ENCODE peak calls at places on chromosomes 12 and 14, in nine cellular contexts. N, P, T, C, Y, V, R, E and U are unnamed samples.

GRCh38 chr14:74580275-74580672 is 31.8 kb downstream of the LTBP2 start:
- DNase-seq in E (no peak), R (no peak), P (no peak), C (no peak), N (no peak), T (no peak), Y (no peak), V (no peak), U (no peak)

GRCh38 chr12:9606736-9607372 is 862 bp downstream of the KLRB1 start:
- DNase-seq in Y (no peak), R (no peak), T (no peak), E (no peak), V (no peak), C (no peak), P (no peak), N (no peak), U (no peak)

GRCh38 chr14:84090837-84091236 is 1439.1 kb upstream of the FLRT2 start:
- DNase-seq in P (no peak), E (no peak), N (no peak), C (no peak), V (no peak), Y (no peak), T (no peak), R (no peak), U (no peak)

GRCh38 chr12:22101749-22102243 is 55.8 kb downstream of the CMAS start:
- DNase-seq in V (peak), R (no peak), P (peak), C (peak), T (no peak), N (no peak), Y (no peak), E (peak), U (no peak)

GRCh38 chr14:104882325-104882973 is 17.4 kb downstream of the CEP170B start:
- DNase-seq in N (no peak), C (peak), P (no peak), T (peak), R (peak), V (peak), E (no peak), Y (peak), U (no peak)

GRCh38 chr12:44000309-44000952 is 164.6 kb downstream of the TMEM117 start:
- DNase-seq in R (peak), T (no peak), N (no peak), V (peak), P (no peak), C (no peak), Y (peak), E (no peak), U (peak)

GRCh38 chr12:123502163-123502562 is 31.4 kb downstream of the RILPL1 start:
- DNase-seq in R (no peak), C (no peak), P (no peak), Y (no peak), E (no peak), T (no peak), N (no peak), V (no peak), U (no peak)

GRCh38 chr12:95336387-95337067 is 118.9 kb downstream of the VEZT start:
- DNase-seq in C (peak), E (no peak), N (peak), T (peak), Y (peak), P (peak), R (peak), V (no peak), U (peak)

GRCh38 chr12:8077207-8077606 is 4.9 kb upstream of the NECAP1 start:
- DNase-seq in E (no peak), T (no peak), V (peak), P (no peak), N (no peak), R (no peak), C (no peak), Y (no peak), U (no peak)

GRCh38 chr14:101442451-101442850 is 118.8 kb upstream of the DIO3 start:
- DNase-seq in P (no peak), T (no peak), Y (no peak), E (no peak), C (no peak), N (no peak), R (no peak), V (peak), U (no peak)

GRCh38 chr12:112473056-112473455 is 54.3 kb downstream of the PTPN11 start:
- DNase-seq in T (no peak), Y (no peak), C (no peak), N (no peak), V (peak), P (no peak), R (peak), E (no peak), U (peak)

GRCh38 chr14:55340482-55340881 is 69.3 kb downstream of the FBXO34 start:
- DNase-seq in P (no peak), Y (no peak), E (no peak), C (no peak), T (no peak), N (no peak), V (no peak), R (no peak), U (no peak)

GRCh38 chr14:21796912-21797311 is 123.3 kb upstream of the OR4E1 start:
- DNase-seq in V (no peak), N (no peak), E (no peak), Y (no peak), C (no peak), R (no peak), T (no peak), P (no peak), U (peak)

GRCh38 chr14:38593477-38593876 is 337.6 kb upstream of the CLEC14A start:
- DNase-seq in V (no peak), E (no peak), T (no peak), R (no peak), C (no peak), N (no peak), P (no peak), Y (no peak), U (no peak)

GRCh38 chr14:37565550-37565949 is 29.5 kb downstream of the FOXA1 start:
- DNase-seq in Y (no peak), N (no peak), E (no peak), C (no peak), V (no peak), T (no peak), P (no peak), R (no peak), U (no peak)

GRCh38 chr12:93003540-93004239 is 74.6 kb upstream of the EEA1 start:
- DNase-seq in P (no peak), Y (no peak), E (no peak), N (no peak), C (no peak), V (no peak), T (no peak), R (no peak), U (no peak)

GRCh38 chr12:132673288-132674179 is 13.6 kb downstream of the POLE start:
- DNase-seq in Y (no peak), E (no peak), C (no peak), P (no peak), V (no peak), T (no peak), N (no peak), R (no peak), U (no peak)

GRCh38 chr14:26765768-26766550 is 168.1 kb upstream of the NOVA1 start:
- DNase-seq in C (peak), Y (no peak), R (no peak), P (peak), T (no peak), N (peak), E (no peak), V (peak), U (no peak)

GRCh38 chr12:19177754-19178153 is 48.2 kb downstream of the PLEKHA5 start:
- DNase-seq in E (no peak), V (no peak), N (no peak), P (no peak), C (no peak), R (no peak), Y (no peak), T (no peak), U (no peak)

GRCh38 chr14:37842106-37842505 is 246.7 kb downstream of the TTC6 start:
- DNase-seq in C (no peak), N (no peak), P (no peak), T (no peak), E (no peak), V (no peak), Y (no peak), R (no peak), U (no peak)

GRCh38 chr12:34338751-34339150 is 316.5 kb downstream of the ALG10 start:
- DNase-seq in C (no peak), T (no peak), N (no peak), P (no peak), E (no peak), Y (no peak), V (no peak), R (no peak), U (no peak)

GRCh38 chr14:51041117-51041531 is 53.8 kb downstream of the TRIM9 start:
- DNase-seq in R (no peak), P (no peak), N (no peak), V (no peak), E (no peak), C (peak), Y (no peak), T (no peak), U (no peak)

GRCh38 chr12:121773011-121773777 is 20.3 kb downstream of the RHOF start:
- DNase-seq in P (no peak), E (no peak), Y (peak), T (peak), V (peak), N (peak), C (peak), R (peak), U (peak)

GRCh38 chr12:56220611-56221232 is 1.0 kb downstream of the RNF41 start:
- DNase-seq in V (peak), N (no peak), T (no peak), Y (peak), C (no peak), P (no peak), R (no peak), E (no peak), U (peak)

GRCh38 chr14:103806805-103807204 is 40.6 kb downstream of the PPP1R13B start:
- DNase-seq in N (no peak), T (no peak), P (no peak), R (no peak), V (no peak), E (no peak), Y (no peak), C (no peak), U (no peak)

GRCh38 chr14:88289214-88289613 is 33.9 kb downstream of the KCNK10 start:
- DNase-seq in P (no peak), E (no peak), C (no peak), N (no peak), V (no peak), T (no peak), R (no peak), Y (no peak), U (peak)

GRCh38 chr14:61642246-61642982 is 52.9 kb upstream of the HIF1A start:
- DNase-seq in N (no peak), P (no peak), C (peak), V (no peak), E (no peak), Y (peak), R (no peak), T (no peak), U (no peak)

GRCh38 chr14:103512701-103513611 is 9.7 kb downstream of the CKB start:
- DNase-seq in T (peak), V (no peak), Y (peak), N (peak), R (no peak), P (no peak), C (peak), E (no peak), U (peak)

GRCh38 chr12:56864318-56864717 is 69.9 kb downstream of the SDR9C7 start:
- DNase-seq in E (no peak), V (no peak), C (no peak), N (no peak), Y (no peak), R (no peak), P (no peak), T (no peak), U (peak)

GRCh38 chr12:1580526-1580925 is 13.9 kb downstream of the FBXL14 start:
- DNase-seq in N (no peak), Y (no peak), E (peak), T (no peak), V (no peak), C (no peak), P (no peak), R (no peak), U (no peak)

GRCh38 chr12:101407438-101408345 is at the start of gene ARL1:
- DNase-seq in R (peak), N (peak), C (peak), P (peak), E (peak), T (peak), V (peak), Y (peak), U (peak)
- TF ChIP-seq POLR2A in R (peak), N (no peak), C (peak), P (peak), E (no peak), T (no peak), V (peak), Y (peak), U (peak)

DNA sequence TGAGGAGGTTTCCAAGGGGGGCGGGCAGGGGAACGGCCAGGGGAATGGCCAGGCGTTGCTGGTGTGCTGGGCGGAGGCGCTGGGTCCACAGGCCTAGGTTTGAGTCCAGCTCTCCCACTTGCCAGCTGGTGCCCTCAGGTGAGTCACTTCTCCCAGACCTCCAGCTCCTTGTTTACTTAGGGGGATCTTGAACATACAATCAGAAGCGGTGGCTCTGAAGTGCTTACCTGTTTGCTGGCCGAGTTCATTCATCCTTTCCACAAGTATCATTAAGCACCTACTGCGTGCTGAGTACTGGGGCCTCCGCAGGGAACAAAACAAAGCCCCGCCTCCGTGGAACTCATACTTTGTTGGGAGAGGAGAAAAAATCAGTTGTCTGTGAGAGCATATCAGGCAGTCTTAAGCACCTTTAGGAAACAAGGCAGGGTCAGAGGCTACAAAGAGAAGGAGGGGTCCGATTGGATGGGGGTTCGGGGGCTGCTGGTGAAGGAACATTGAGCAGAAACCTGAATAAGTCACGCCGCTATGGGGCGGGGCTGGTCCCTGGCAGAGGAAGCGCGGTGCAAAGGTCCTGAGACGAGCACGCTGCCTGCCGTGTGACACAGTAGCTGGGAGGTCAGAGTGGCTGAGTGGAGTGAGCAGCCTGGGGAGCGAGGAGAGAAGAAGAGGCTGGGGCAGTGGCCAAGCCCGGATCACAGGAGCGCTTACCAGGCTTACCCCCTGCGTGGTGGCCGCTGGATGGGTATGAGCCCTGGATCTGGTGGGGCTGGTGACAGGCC is 15.1 kb downstream of the MVK start:
- DNase-seq in R (no peak), N (no peak), C (peak), P (no peak), E (no peak), Y (peak), T (no peak), V (no peak), U (no peak)
- TF ChIP-seq POLR2A in R (no peak), N (no peak), C (no peak), P (no peak), E (no peak), Y (peak), T (no peak), V (no peak), U (no peak)

DNA sequence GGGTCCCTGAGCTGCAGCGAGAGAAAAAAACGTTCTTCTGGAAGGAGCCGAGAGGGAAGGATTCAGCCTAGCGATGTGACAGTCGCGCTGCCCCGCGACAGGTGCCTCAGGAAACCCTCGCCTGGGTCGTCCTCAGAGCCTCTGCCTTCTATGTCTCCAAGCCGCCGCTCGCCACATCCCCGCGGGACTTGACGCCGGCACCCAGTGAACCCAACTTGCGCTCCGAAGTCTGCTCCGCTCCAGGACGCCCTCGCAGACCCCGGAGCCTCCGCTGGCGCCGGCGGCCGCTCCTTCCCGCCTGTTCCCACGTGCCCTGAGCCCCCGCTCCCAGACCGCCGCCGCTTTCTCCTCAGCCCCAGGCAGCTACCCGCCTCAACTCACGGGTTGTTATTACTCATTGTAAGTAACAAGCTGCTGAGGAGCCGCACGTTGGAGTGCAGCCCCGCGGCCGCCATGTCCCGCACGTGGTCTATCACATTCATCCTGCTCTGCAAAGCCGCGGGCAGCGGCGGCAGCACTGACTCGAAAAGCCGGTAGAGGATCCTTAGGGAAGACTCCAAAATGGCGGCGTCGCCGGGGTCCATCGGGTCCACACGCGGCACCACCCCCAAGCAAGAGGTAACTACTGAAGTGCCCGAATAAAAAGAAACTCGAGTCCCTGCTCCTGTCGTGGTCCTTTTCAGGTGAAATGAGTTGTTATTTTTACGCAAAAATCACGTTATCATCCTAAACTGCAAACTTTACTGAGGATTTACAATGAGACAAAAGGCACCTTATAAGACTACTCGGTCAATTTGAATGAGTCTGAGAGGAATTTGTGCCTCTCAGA is at the start of gene ANAPC7:
- DNase-seq in N (peak), Y (peak), V (peak), P (peak), C (peak), R (peak), T (peak), E (peak), U (peak)
- TF ChIP-seq POLR2A in N (no peak), Y (peak), V (peak), P (peak), C (peak), R (peak), T (no peak), E (no peak), U (peak)

GRCh38 chr12:52311282-52311643 is 9.9 kb downstream of the KRT83 start:
- DNase-seq in C (no peak), T (no peak), E (peak), P (no peak), V (no peak), R (no peak), N (no peak), Y (no peak), U (no peak)
- TF ChIP-seq POLR2A in C (no peak), T (no peak), E (no peak), P (no peak), V (no peak), R (no peak), N (no peak), Y (no peak), U (no peak)

GRCh38 chr12:69838086-69838440 is 13.0 kb downstream of the MYRFL start:
- DNase-seq in P (no peak), V (no peak), R (no peak), E (no peak), Y (no peak), C (peak), N (no peak), T (no peak), U (no peak)

GRCh38 chr12:69837191-69838085 is 12.4 kb downstream of the MYRFL start:
- DNase-seq in N (no peak), C (no peak), P (no peak), R (no peak), Y (peak), T (no peak), V (peak), E (no peak), U (no peak)

GRCh38 chr12:69843653-69844052 is 18.6 kb downstream of the MYRFL start:
- DNase-seq in V (no peak), Y (no peak), C (no peak), T (no peak), R (no peak), E (no peak), P (no peak), N (no peak), U (no peak)

GRCh38 chr12:69844416-69844815 is 19.4 kb downstream of the MYRFL start:
- DNase-seq in N (no peak), P (no peak), T (no peak), C (no peak), V (no peak), E (no peak), Y (no peak), R (no peak), U (no peak)

DNA sequence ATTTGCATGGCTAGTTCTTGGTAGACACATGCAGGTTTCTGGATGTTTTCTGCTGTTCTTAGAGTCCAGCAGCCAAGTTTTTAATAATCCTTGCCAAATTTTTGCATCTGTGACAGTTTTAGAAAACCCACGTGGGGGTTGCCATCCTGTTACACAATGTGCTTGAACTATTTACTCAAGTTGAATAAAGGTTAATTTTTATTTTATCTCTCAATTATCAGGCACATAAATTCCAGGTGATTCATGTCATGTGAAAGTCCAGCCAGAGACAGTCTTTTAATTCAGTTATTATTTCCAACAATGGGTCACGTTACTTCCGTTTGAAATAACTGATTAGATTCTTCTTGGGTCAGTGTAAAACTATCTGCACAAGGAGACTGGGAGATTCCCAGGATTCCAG is 15.7 kb downstream of the MYRFL start:
- DNase-seq in V (no peak), N (no peak), E (no peak), C (no peak), P (no peak), Y (no peak), R (no peak), T (no peak), U (no peak)
- TF ChIP-seq POLR2A in V (no peak), N (no peak), E (no peak), C (no peak), P (no peak), Y (no peak), R (no peak), T (no peak), U (no peak)

DNA sequence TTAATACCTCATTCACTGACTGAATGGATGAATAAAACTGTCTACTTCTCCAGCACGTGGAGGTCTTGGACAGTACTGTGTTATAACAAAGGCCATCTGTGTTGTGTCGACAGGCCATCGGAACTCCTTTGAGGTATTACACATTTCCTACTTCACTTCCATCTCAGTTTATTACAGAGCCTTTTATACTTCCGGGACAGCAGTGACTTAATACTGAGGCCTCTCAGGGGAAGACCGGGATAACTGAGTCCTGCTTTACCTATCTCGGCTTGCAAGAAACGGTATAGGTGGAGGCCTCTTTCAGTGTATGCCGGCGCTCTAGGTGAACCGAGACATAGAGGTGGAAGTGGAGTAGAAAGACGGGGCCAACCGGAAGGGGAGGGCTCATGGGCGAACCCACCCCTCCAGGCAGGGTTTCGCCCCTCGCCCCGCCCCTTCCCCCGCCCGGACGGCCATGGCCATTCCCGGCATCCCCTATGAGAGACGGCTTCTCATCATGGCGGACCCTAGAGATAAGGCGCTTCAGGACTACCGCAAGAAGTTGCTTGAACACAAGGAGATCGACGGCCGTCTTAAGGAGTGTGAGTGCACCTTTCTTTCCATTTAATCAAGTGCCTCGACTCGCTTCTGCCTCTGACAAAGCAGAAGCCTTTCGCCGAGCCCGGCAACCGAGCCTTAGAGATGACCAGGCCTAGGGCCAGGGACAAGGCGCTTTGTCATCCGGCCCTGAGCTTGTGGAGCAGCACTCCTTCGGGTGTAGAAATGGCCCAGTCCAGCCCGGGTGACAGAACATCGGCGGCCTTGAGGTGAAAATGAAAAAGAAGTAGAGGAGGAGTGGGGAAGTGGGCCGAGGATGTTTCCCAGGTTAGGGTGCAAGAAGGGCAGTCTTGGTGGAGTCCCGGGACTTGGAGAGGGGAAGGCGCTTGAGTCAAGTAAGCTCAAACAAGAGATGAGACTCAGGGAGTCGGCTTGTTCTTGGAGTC is at the start of gene PSMC6:
- DNase-seq in Y (peak), N (peak), V (peak), C (peak), P (peak), R (peak), E (peak), T (peak), U (peak)
- TF ChIP-seq POLR2A in Y (peak), N (peak), V (peak), C (peak), P (peak), R (peak), E (no peak), T (no peak), U (peak)